ENCODE peak calls at places on chromosomes 13 and 19, in nine cellular contexts. X is activated CD4-positive, CD25-positive, alpha-beta regulatory T cell; J is activated CD4-positive, alpha-beta memory T cell treated with anti-CD3 and anti-CD28 coated beads, Interleukin-2, amount 10 ng/mL, durations not matched to agents 7 days and 5 days; N is activated CD4-positive, alpha-beta T cell treated with anti-CD3 and anti-CD28 coated beads, Interleukin-2, amount 50 U/mL, for 1 hour; V is epithelial cell of esophagus; H is smooth muscle cell of the brain vasculature; P is activated naive CD8-positive, alpha-beta T cell treated with anti-CD3 and anti-CD28 coated beads, Interleukin-2, amount 50 U/mL, for 24 hours; M is AG08395; D is AG08396. K is an unnamed sample.

GRCh38 chr19:44260343-44260681 is 626 bp downstream of the ZNF233 start:
- DNase-seq in D (peak), X (no peak), N (no peak), J (no peak), P (no peak), M (no peak), V (no peak), H (no peak), K (no peak)

GRCh38 chr13:110346661-110347067 is 39.6 kb downstream of the COL4A2 start:
- DNase-seq in P (no peak), M (no peak), J (no peak), H (no peak), V (peak), D (no peak), X (no peak), N (no peak), K (peak)

GRCh38 chr13:71912524-71912923 is 45.5 kb upstream of the DACH1 start:
- DNase-seq in D (no peak), X (no peak), P (no peak), H (no peak), J (no peak), N (no peak), V (no peak), M (no peak), K (peak)

GRCh38 chr13:48431987-48432615 is 19.2 kb upstream of the LPAR6 start:
- DNase-seq in H (no peak), N (no peak), D (peak), P (no peak), M (peak), J (no peak), V (no peak), X (no peak), K (peak)

GRCh38 chr19:42102877-42103276 is 26.9 kb downstream of the ZNF574 start:
- DNase-seq in P (no peak), D (no peak), V (no peak), X (no peak), N (no peak), J (no peak), H (no peak), M (no peak), K (no peak)

GRCh38 chr19:5838437-5839311 is 828 bp downstream of the FUT6 start:
- DNase-seq in P (no peak), V (no peak), N (no peak), H (no peak), X (no peak), J (no peak), M (no peak), D (no peak), K (no peak)

GRCh38 chr19:28377077-28377476 is 835.9 kb downstream of the UQCRFS1 start:
- DNase-seq in M (no peak), P (no peak), H (no peak), D (no peak), N (no peak), J (no peak), V (no peak), X (no peak), K (no peak)

GRCh38 chr19:18436651-18437478 is 1.1 kb downstream of the ISYNA1 start:
- DNase-seq in P (peak), H (no peak), X (peak), N (peak), J (peak), V (peak), D (peak), M (peak), K (peak)

GRCh38 chr13:44300895-44301638 is 72.6 kb upstream of the SERP2 start:
- DNase-seq in H (no peak), V (peak), N (no peak), D (no peak), P (no peak), J (no peak), M (peak), X (no peak), K (peak)

GRCh38 chr13:112233256-112233655 is 142.9 kb upstream of the SPACA7 start:
- DNase-seq in J (no peak), D (no peak), M (no peak), X (no peak), N (no peak), V (no peak), P (no peak), H (no peak), K (no peak)

GRCh38 chr19:28736528-28736927 is 476.4 kb downstream of the UQCRFS1 start:
- DNase-seq in D (no peak), P (no peak), H (no peak), X (no peak), V (no peak), J (no peak), M (no peak), N (no peak), K (no peak)

GRCh38 chr13:49044849-49045248 is 69.1 kb downstream of the FNDC3A start:
- DNase-seq in X (no peak), D (no peak), N (no peak), V (no peak), H (no peak), M (no peak), P (no peak), J (no peak), K (no peak)

GRCh38 chr13:33816912-33817311 is 1.0 kb upstream of the RFC3 start:
- DNase-seq in V (no peak), H (no peak), N (no peak), J (no peak), P (no peak), X (no peak), D (no peak), M (no peak), K (no peak)

GRCh38 chr13:91399189-91400093 is 1.0 kb downstream of the GPC5 start:
- DNase-seq in D (no peak), M (no peak), X (no peak), J (no peak), P (peak), V (no peak), H (no peak), N (no peak), K (no peak)

GRCh38 chr19:33300016-33300981 is 2.0 kb downstream of the CEBPA start:
- DNase-seq in M (no peak), J (no peak), V (peak), N (no peak), P (no peak), H (no peak), D (no peak), X (no peak), K (no peak)

GRCh38 chr13:51397262-51397933 is 55.4 kb downstream of the INTS6 start:
- DNase-seq in D (peak), P (no peak), H (peak), J (no peak), X (no peak), M (peak), N (no peak), V (peak), K (no peak)

GRCh38 chr13:20955496-20955895 is 53.0 kb upstream of the XPO4 start:
- DNase-seq in J (no peak), H (no peak), N (no peak), M (no peak), P (no peak), D (no peak), X (no peak), V (no peak), K (no peak)

GRCh38 chr13:91356919-91357612 is 9.6 kb downstream of the MIR17HG start:
- DNase-seq in H (no peak), D (no peak), P (no peak), N (no peak), V (no peak), X (no peak), J (no peak), M (no peak), K (no peak)

GRCh38 chr19:3575260-3575741 is 2.6 kb downstream of the HMG20B start:
- DNase-seq in X (no peak), P (no peak), N (peak), D (no peak), J (no peak), H (no peak), M (no peak), V (peak), K (no peak)

GRCh38 chr19:343941-344624 is 513 bp downstream of the MIER2 start:
- DNase-seq in V (peak), H (no peak), X (no peak), J (peak), D (peak), M (peak), P (peak), N (peak), K (no peak)

GRCh38 chr19:18390075-18390909 is 4.3 kb downstream of the GDF15 start:
- DNase-seq in J (no peak), V (no peak), M (no peak), P (no peak), X (no peak), N (no peak), H (no peak), D (no peak), K (no peak)

GRCh38 chr13:25118371-25118770 is 22.4 kb downstream of the PABPC3 start:
- DNase-seq in V (no peak), P (no peak), M (no peak), X (no peak), N (no peak), H (no peak), D (no peak), J (no peak), K (peak)

GRCh38 chr13:23657056-23657455 is 86.8 kb downstream of the TNFRSF19 start:
- DNase-seq in P (no peak), H (no peak), V (no peak), D (no peak), J (no peak), N (no peak), X (no peak), M (no peak), K (no peak)

GRCh38 chr13:21134475-21134874 is 41.9 kb downstream of the SKA3 start:
- DNase-seq in V (no peak), N (no peak), X (no peak), J (no peak), P (no peak), M (no peak), D (no peak), H (no peak), K (no peak)

GRCh38 chr13:19673473-19674430 is 40.3 kb downstream of the MPHOSPH8 start:
- DNase-seq in X (no peak), J (no peak), H (no peak), D (no peak), M (no peak), V (no peak), P (no peak), N (no peak), K (no peak)

GRCh38 chr13:48161530-48162179 is 66.8 kb upstream of the MED4 start:
- DNase-seq in M (no peak), P (no peak), J (no peak), D (no peak), N (no peak), V (no peak), X (no peak), H (no peak), K (no peak)

GRCh38 chr19:35063940-35064818 is 22.7 kb downstream of the HPN start:
- DNase-seq in M (peak), N (no peak), X (no peak), J (no peak), P (no peak), V (peak), H (no peak), D (peak), K (peak)

GRCh38 chr19:29785955-29786589 is 25.7 kb upstream of the CCNE1 start:
- DNase-seq in N (no peak), X (no peak), D (no peak), P (peak), J (peak), V (no peak), H (no peak), M (no peak), K (no peak)

GRCh38 chr19:55069137-55069858 is 6.3 kb upstream of the RDH13 start:
- DNase-seq in H (no peak), D (no peak), M (no peak), J (no peak), P (no peak), V (peak), X (no peak), N (no peak), K (peak)

GRCh38 chr19:3578390-3578789 is 5.6 kb downstream of the HMG20B start:
- DNase-seq in M (no peak), H (no peak), X (no peak), D (no peak), P (no peak), J (no peak), V (no peak), N (no peak), K (no peak)

GRCh38 chr13:23504188-23504587 is 66.0 kb upstream of the TNFRSF19 start:
- DNase-seq in N (no peak), H (no peak), D (no peak), J (no peak), P (no peak), V (no peak), M (peak), X (no peak), K (peak)

GRCh38 chr13:73702419-73703071 is 431.7 kb downstream of the KLF12 start:
- DNase-seq in J (peak), X (peak), H (no peak), D (no peak), P (peak), N (peak), M (no peak), V (peak), K (peak)

GRCh38 chr19:6108721-6109633 is 1.3 kb downstream of the RFX2 start:
- DNase-seq in N (peak), P (peak), X (no peak), M (peak), J (peak), H (no peak), D (peak), V (peak), K (peak)

GRCh38 chr19:40305403-40305802 is 20.3 kb upstream of the AKT2 start:
- DNase-seq in M (peak), H (peak), P (peak), J (peak), V (peak), D (peak), X (peak), N (peak), K (peak)